ENCODE peak calls at places on chromosomes 1 and 21, in four cellular contexts. K is adrenal gland, Y is mesenchymal stem cell, L is tibial artery. S is an unnamed sample.

GRCh38 chr1:10973552-10973951 is 38.9 kb upstream of the TARDBP start:
- DNase-seq in Y (no peak), K (no peak), L (no peak), S (no peak)

GRCh38 chr1:248847181-248847955 is 9.3 kb downstream of the ZNF672 start:
- DNase-seq in L (no peak), K (no peak), Y (no peak), S (no peak)

GRCh38 chr1:15515026-15515663 is 8.9 kb downstream of the CASP9 start:
- DNase-seq in K (no peak), L (no peak), Y (peak; percentile 16), S (no peak)

GRCh38 chr1:56469640-56470371 is 109.6 kb downstream of the PLPP3 start:
- DNase-seq in L (no peak), Y (peak; percentile 42), K (no peak), S (no peak)

GRCh38 chr21:37767984-37768383 is 148.3 kb downstream of the KCNJ6 start:
- DNase-seq in K (no peak), L (no peak), Y (peak; percentile 60), S (no peak)

GRCh38 chr1:242449211-242449610 is 75.3 kb downstream of the PLD5 start:
- DNase-seq in L (no peak), K (no peak), Y (no peak), S (no peak)

GRCh38 chr1:183989604-183990003 is 47.9 kb downstream of the COLGALT2 start:
- DNase-seq in K (no peak), Y (no peak), L (no peak), S (no peak)

GRCh38 chr1:143735764-143736461 is 235.9 kb downstream of the FAM72C start:
- DNase-seq in K (no peak), L (no peak), Y (no peak), S (peak; percentile 41)

GRCh38 chr1:205518616-205519540 is 14.4 kb downstream of the CDK18 start:
- DNase-seq in K (no peak), Y (no peak), L (no peak), S (no peak)

GRCh38 chr1:30472009-30472408 is 251.4 kb downstream of the MATN1 start:
- DNase-seq in K (no peak), L (peak; percentile 9), Y (no peak), S (no peak)

GRCh38 chr1:162690672-162691434 is 58.6 kb downstream of the DDR2 start:
- DNase-seq in L (peak; percentile 84), K (peak; percentile 64), Y (peak; percentile 80), S (no peak)

GRCh38 chr1:11730429-11730861 is 5.5 kb upstream of the AGTRAP start:
- DNase-seq in K (no peak), L (peak; percentile 54), Y (peak; percentile 73), S (no peak)

GRCh38 chr1:89503690-89504089 is 20.9 kb upstream of the LRRC8B start:
- DNase-seq in K (no peak), Y (no peak), L (no peak), S (no peak)

GRCh38 chr1:193185861-193186714 is at the start of gene B3GALT2:
- DNase-seq in Y (peak; percentile 65), K (peak; percentile 32), L (no peak), S (no peak)

GRCh38 chr1:33298623-33299277 is 22.1 kb downstream of the A3GALT2 start:
- DNase-seq in L (peak; percentile 74), K (peak; percentile 61), Y (peak; percentile 72), S (peak; percentile 85)

GRCh38 chr1:207020016-207020708 is 12.4 kb downstream of the C1orf116 start:
- DNase-seq in K (no peak), L (no peak), Y (no peak), S (peak; percentile 75)

GRCh38 chr1:234208351-234208750 is 164.9 kb upstream of the COA6 start:
- DNase-seq in L (no peak), K (no peak), Y (no peak), S (no peak)

GRCh38 chr1:59422921-59423575 is 126.2 kb downstream of the FGGY start:
- DNase-seq in Y (no peak), K (peak; percentile 64), L (peak; percentile 93), S (peak; percentile 70)

GRCh38 chr1:169731446-169731845 is 2.4 kb downstream of the SELE start:
- DNase-seq in Y (no peak), K (no peak), L (no peak), S (no peak)

GRCh38 chr1:29450591-29450990 is 214.3 kb downstream of the PTPRU start:
- DNase-seq in Y (no peak), L (no peak), K (no peak), S (no peak)

GRCh38 chr1:68046885-68047658 is 3.4 kb downstream of the DIRAS3 start:
- DNase-seq in Y (no peak), L (no peak), K (no peak), S (no peak)

GRCh38 chr1:198672124-198672523 is 33.3 kb downstream of the PTPRC start:
- DNase-seq in Y (peak; percentile 30), K (no peak), L (no peak), S (no peak)

GRCh38 chr21:43771698-43772367 is 4.3 kb downstream of the CSTB start:
- DNase-seq in L (no peak), Y (peak; percentile 32), K (no peak), S (no peak)

GRCh38 chr1:109901508-109902145 is 9.0 kb upstream of the CSF1 start:
- DNase-seq in K (peak; percentile 76), Y (no peak), L (no peak), S (peak; percentile 78)

GRCh38 chr1:53337499-53337898 is 9.6 kb upstream of the LRP8 start:
- DNase-seq in K (no peak), Y (no peak), L (no peak), S (no peak)

GRCh38 chr1:31479801-31480200 is 66.8 kb downstream of the SERINC2 start:
- DNase-seq in K (no peak), L (no peak), Y (no peak), S (no peak)

GRCh38 chr21:16891821-16892220 is 621.0 kb upstream of the CXADR start:
- DNase-seq in Y (no peak), K (no peak), L (no peak), S (no peak)

GRCh38 chr1:204619721-204620120 is 65.8 kb downstream of the LRRN2 start:
- DNase-seq in Y (no peak), L (no peak), K (no peak), S (no peak)

GRCh38 chr21:46153259-46154154 is 1.9 kb downstream of the FTCD start:
- DNase-seq in Y (peak; percentile 43), L (peak; percentile 20), K (peak; percentile 68), S (peak; percentile 57)

GRCh38 chr1:186762653-186763052 is 66.1 kb upstream of the PLA2G4A start:
- DNase-seq in K (no peak), L (no peak), Y (no peak), S (no peak)

GRCh38 chr1:44616284-44616990 is 57.8 kb downstream of the TMEM53 start:
- DNase-seq in K (no peak), Y (no peak), L (no peak), S (no peak)

GRCh38 chr1:28369518-28370219 is at the start of gene PHACTR4:
- DNase-seq in Y (peak; percentile 94), L (peak; percentile 93), K (peak; percentile 91), S (peak; percentile 96)
- H3K27ac ChIP-seq in Y (peak within 1 kb of the TSS; percentile 99), L (peak within 1 kb of the TSS; percentile 97), K (peak within 1 kb of the TSS; percentile 95), S (peak within 1 kb of the TSS; percentile 94)

GRCh38 chr1:211606327-211606913 is 27.5 kb upstream of the SLC30A1 start:
- DNase-seq in K (no peak), L (no peak), Y (no peak), S (no peak)

GRCh38 chr1:211606914-211607751 is 28.2 kb upstream of the SLC30A1 start:
- DNase-seq in K (no peak), L (no peak), Y (peak; percentile 69), S (peak; percentile 79)

GRCh38 chr1:211605613-211606326 is 26.8 kb upstream of the SLC30A1 start:
- DNase-seq in Y (no peak), K (no peak), L (no peak), S (no peak)

GRCh38 chr1:211609120-211610024 is 30.4 kb upstream of the SLC30A1 start:
- DNase-seq in Y (no peak), L (no peak), K (peak; percentile 68), S (no peak)

DNA sequence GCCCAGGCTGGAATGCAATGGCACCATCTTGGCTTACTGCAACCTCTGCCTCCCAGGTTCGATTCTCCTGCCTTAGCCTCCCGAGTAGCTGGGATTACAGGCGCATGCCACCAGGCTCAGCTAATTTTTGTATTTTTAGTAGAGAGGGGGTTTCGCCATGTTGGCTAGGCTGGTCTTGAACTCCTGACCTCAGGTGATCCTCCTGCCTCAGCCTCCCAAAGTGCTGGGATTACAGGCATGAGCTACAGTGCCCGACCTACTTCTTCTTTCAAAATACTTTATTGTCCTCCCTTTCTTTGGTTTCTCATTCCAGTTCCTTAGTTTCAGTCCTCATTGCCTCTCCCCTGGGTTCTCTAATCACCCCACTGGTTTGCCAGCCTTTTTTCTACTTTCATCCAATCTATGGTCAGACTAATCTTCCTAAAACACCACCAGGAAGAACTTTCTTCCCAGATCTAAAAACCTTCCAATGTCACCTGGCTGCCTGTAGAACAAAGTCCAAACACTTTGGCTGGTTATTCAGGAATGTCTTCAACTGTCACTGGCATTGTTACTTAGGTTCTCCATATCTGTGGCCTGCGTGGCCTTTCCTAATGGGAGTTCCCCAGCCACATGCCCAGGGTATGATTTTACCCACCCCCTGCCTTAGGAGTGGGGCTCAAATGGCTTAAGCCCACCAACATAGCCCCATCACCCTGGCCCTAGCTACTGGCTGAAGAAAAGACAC is 29.0 kb upstream of the SLC30A1 start:
- DNase-seq in L (no peak), K (no peak), Y (no peak), S (no peak)
- H3K4me3 ChIP-seq in L (no peak overlapping the region), K (no peak overlapping the region), Y (no peak overlapping the region), S (no peak overlapping the region)

DNA sequence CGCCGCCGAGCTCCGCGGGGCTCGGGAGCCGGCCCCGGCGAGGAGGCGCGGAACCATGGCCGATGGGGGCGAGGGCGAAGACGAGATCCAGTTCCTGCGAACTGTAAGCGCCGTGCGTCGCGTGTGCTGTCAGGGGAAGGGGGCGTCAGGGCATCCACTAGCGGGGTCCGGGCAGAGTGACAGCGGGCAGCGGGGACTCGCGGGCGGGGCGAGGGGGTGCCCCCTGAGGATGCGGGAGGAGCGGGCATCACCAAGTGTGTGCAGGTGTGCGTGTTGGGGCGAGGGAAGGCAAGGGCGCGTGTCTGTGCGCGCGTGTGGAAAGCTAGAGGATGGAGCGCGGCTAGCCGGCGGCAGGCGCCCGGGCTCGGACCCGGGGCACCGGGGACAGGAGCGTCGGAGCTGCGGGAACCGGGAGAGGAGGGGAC is 495 bp downstream of the RYR2 start:
- DNase-seq in Y (no peak), K (no peak), L (no peak), S (no peak)
- H3K27ac ChIP-seq in Y (no peak overlapping the region), K (no peak overlapping the region), L (peak overlapping the region; percentile 86), S (peak overlapping the region; percentile 57)

GRCh38 chr21:45130324-45130774 is 56.0 kb downstream of the ADARB1 start:
- DNase-seq in Y (peak; percentile 85), K (no peak), L (peak; percentile 53), S (no peak)
- H3K4me3 ChIP-seq in Y (peak overlapping the region; percentile 72), K (peak overlapping the region; percentile 14), L (peak overlapping the region; percentile 32), S (peak overlapping the region; percentile 10)